ENCODE peak calls at places on chromosome 4, in nine cellular contexts. Q is dorsolateral prefrontal cortex, O is HAP-1, A is fibroblast of mammary gland, Z is GM23248, N is choroid plexus epithelial cell, K is endodermal cell, J is HCT116, S is prostate gland. V is an unnamed sample.

GRCh38 chr4:41361831-41362646 is 105.3 kb downstream of the UCHL1 start:
- DNase-seq in A (no peak), J (no peak), Z (peak; percentile 36), K (no peak), S (no peak), O (no peak), Q (no peak), N (no peak), V (no peak)

GRCh38 chr4:177519481-177520270 is 77.4 kb upstream of the AGA start:
- DNase-seq in K (no peak), N (peak; percentile 14), A (peak; percentile 57), O (no peak), Z (peak; percentile 5), J (no peak), S (no peak), Q (no peak), V (no peak)

GRCh38 chr4:47836655-47837581 is 949 bp downstream of the CORIN start:
- DNase-seq in Q (peak; percentile 82), S (peak; percentile 85), O (peak; percentile 92), J (no peak), K (peak; percentile 94), N (peak; percentile 90), A (peak; percentile 80), Z (peak; percentile 92), V (peak; percentile 37)

GRCh38 chr4:13294961-13295605 is 189.1 kb downstream of the RAB28 start:
- DNase-seq in K (no peak), J (no peak), Q (no peak), Z (no peak), N (no peak), S (no peak), O (no peak), A (peak; percentile 8), V (no peak)

GRCh38 chr4:158871050-158871724 is 102.4 kb downstream of the FNIP2 start:
- DNase-seq in J (no peak), N (peak; percentile 39), Z (no peak), A (no peak), K (no peak), Q (no peak), O (no peak), S (no peak), V (no peak)

GRCh38 chr4:86895692-86896488 is 3.7 kb upstream of the C4orf36 start:
- DNase-seq in N (peak; percentile 85), J (peak; percentile 61), Z (peak; percentile 83), Q (no peak), A (peak; percentile 78), O (peak; percentile 86), S (peak; percentile 58), K (no peak), V (peak; percentile 31)

GRCh38 chr4:6939761-6940743 is 30.4 kb downstream of the TBC1D14 start:
- DNase-seq in N (no peak), Z (no peak), K (peak; percentile 61), S (no peak), J (no peak), Q (no peak), O (no peak), A (no peak), V (no peak)

GRCh38 chr4:8939887-8940742 is 68.5 kb upstream of the HMX1 start:
- DNase-seq in O (no peak), K (no peak), Z (no peak), N (no peak), J (no peak), Q (no peak), S (no peak), A (no peak), V (no peak)

GRCh38 chr4:89277412-89277811 is 30.2 kb downstream of the GPRIN3 start:
- DNase-seq in O (no peak), N (no peak), A (peak; percentile 44), S (no peak), K (no peak), J (no peak), Z (peak; percentile 78), Q (no peak), V (no peak)

GRCh38 chr4:10694826-10695209 is 10.2 kb upstream of the CLNK start:
- DNase-seq in N (no peak), J (no peak), S (no peak), Q (no peak), A (no peak), O (no peak), Z (no peak), K (no peak), V (no peak)

GRCh38 chr4:12861422-12861821 is 622.7 kb downstream of the RAB28 start:
- DNase-seq in K (no peak), Z (no peak), Q (no peak), O (no peak), A (no peak), J (no peak), N (no peak), S (peak; percentile 12), V (no peak)

GRCh38 chr4:31803511-31804195 is 1083.5 kb downstream of the PCDH7 start:
- DNase-seq in Q (no peak), O (no peak), N (peak; percentile 79), K (no peak), S (no peak), A (no peak), Z (no peak), J (no peak), V (no peak)

GRCh38 chr4:52076731-52077130 is 25.6 kb downstream of the SPATA18 start:
- DNase-seq in S (no peak), O (no peak), K (peak; percentile 90), N (no peak), Z (no peak), A (no peak), J (no peak), Q (peak; percentile 55), V (no peak)

GRCh38 chr4:186015212-186015817 is 53.6 kb upstream of the TLR3 start:
- DNase-seq in A (no peak), S (no peak), O (no peak), Z (no peak), J (no peak), N (no peak), Q (no peak), K (no peak), V (no peak)
- H3K4me3 ChIP-seq in A (no peak overlapping the region), S (no peak overlapping the region), O (no peak overlapping the region), Z (no peak overlapping the region), J (no peak overlapping the region), N (no peak overlapping the region), Q (no peak overlapping the region), K (no peak overlapping the region), V (no peak overlapping the region)

DNA sequence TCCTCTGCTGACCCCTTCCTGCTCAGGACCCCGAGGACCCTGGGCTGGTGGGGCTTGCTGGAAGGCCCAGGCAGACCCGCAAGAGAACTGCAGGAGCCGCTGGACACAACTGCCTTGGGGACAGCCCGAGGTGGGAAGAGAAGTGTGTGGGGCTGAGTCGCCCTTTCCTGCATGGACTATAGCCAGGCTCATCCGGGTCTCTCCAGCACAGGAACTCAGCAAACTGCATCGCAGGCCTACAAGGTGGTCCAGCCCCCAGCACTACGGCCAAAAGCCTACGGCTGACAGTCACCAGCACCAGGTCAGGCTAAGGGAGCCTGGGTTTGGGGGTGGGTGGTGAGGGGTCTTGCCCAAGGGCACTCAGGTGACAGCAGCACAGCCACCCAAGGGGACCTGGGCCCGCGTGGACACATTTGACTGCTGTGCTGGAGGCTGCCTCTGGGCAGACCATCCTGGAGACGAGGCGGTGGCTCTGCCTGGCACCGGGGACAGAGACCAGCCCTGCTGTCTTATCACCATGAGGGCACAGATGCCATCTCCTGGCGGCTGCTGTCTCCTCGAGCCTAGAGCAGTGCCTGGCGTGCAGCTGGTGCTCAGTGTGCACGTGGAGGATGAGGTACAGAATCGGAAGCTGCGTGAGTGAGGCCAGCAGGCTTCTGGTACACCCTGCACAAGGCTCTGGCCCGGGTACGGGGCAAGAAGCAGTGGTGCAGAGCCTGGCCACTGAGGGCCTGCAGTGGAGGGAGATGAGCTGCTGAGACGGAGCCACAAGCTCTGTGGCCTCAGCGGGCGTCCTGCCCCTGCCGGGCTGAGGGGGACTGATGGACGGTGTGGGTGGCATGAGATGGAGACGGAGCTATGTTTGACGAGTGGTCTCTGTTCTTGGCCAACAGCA is 15.1 kb downstream of the LRPAP1 start:
- DNase-seq in K (no peak), Z (no peak), A (no peak), J (no peak), O (no peak), S (no peak), N (no peak), Q (no peak), V (no peak)
- H3K4me3 ChIP-seq in K (no peak overlapping the region), Z (no peak overlapping the region), A (no peak overlapping the region), J (no peak overlapping the region), O (no peak overlapping the region), S (no peak overlapping the region), N (no peak overlapping the region), Q (no peak overlapping the region), V (no peak overlapping the region)

DNA sequence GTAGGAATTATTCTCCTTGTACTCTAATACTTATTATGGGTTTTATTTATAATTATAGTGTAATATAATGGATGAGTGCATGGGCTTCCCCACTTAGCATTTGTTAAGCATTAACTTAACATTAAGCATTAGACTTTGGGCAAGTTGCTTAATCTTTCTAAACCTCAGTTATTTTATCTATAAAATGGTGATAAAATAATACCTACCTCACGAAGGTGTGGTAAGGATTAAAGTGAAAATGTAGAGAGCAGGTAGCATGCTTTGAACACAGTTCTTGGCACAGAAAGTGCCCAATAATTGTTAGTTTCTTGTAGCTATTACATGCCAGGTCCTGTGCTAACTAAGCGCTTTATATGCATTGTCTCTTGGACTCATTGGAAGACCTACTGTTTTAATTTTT is 2.6 kb downstream of the MSMO1 start:
- DNase-seq in N (no peak), K (no peak), O (no peak), Z (no peak), S (no peak), A (no peak), Q (no peak), J (no peak), V (no peak)
- H3K4me3 ChIP-seq in N (peak overlapping the region; percentile 40), K (peak overlapping the region; percentile 95), O (peak overlapping the region; percentile 95), Z (no peak overlapping the region), S (no peak overlapping the region), A (peak overlapping the region; percentile 100), Q (peak overlapping the region; percentile 83), J (no peak overlapping the region), V (peak overlapping the region; percentile 82)

GRCh38 chr4:183400035-183400434 is 44.4 kb upstream of the CDKN2AIP start:
- DNase-seq in O (no peak), A (no peak), S (no peak), J (no peak), N (no peak), K (no peak), Z (no peak), Q (no peak), V (no peak)

GRCh38 chr4:183397741-183398297 is 46.6 kb upstream of the CDKN2AIP start:
- DNase-seq in Q (no peak), K (no peak), J (no peak), O (no peak), S (no peak), N (no peak), Z (no peak), A (no peak), V (no peak)

GRCh38 chr4:183398298-183399129 is 45.9 kb upstream of the CDKN2AIP start:
- DNase-seq in N (peak; percentile 79), J (no peak), A (peak; percentile 72), K (peak; percentile 93), Z (peak; percentile 92), S (peak; percentile 52), Q (peak; percentile 80), O (peak; percentile 72), V (no peak)

GRCh38 chr4:183399616-183400015 is 44.8 kb upstream of the CDKN2AIP start:
- DNase-seq in A (no peak), K (no peak), N (no peak), Q (no peak), Z (peak; percentile 10), O (no peak), S (no peak), J (no peak), V (no peak)

DNA sequence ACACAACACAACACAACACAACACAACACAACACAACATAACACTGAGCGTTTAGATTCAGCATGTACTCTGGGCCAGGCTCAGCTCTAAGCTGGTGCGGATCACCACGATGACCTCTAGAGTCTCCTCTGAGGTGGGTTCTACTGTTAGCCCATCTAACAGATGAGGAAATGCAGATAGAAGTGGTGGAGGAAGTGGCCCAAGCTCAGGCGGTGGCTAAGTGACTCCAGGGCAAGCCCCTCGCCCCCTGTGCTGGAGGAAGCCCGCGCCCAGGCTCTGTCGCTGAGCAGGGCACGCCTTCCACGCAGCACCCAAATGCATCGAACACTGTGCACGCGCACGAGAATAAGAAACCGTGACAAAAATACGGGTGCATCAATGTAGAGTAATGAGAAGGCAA is 45.3 kb upstream of the CDKN2AIP start:
- DNase-seq in O (no peak), S (no peak), Q (no peak), Z (no peak), A (no peak), N (no peak), J (no peak), K (no peak), V (no peak)
- H3K4me3 ChIP-seq in O (no peak overlapping the region), S (no peak overlapping the region), Q (peak overlapping the region; percentile 66), Z (peak overlapping the region; percentile 77), A (no peak overlapping the region), N (no peak overlapping the region), J (no peak overlapping the region), K (no peak overlapping the region), V (no peak overlapping the region)